ENCODE peak calls at places on chromosomes 5 and 9, in nine cellular contexts. One of them, this sample, is unnamed.

GRCh38 chr5:153147891-153148623 is 342.4 kb upstream of the GRIA1 start:
- DNase-seq in suprapubic skin: no peak
- DNase-seq in heart left ventricle: peak
- DNase-seq in epithelial cell of esophagus: peak
- DNase-seq in tibial artery: no peak
- DNase-seq in Peyer's patch: no peak
- DNase-seq in AG04449: no peak
- DNase-seq in colonic mucosa: no peak
- DNase-seq in epithelial cell of proximal tubule: peak
- DNase-seq in this sample: peak

GRCh38 chr9:137318976-137319375 is 16.9 kb upstream of the NRARP start:
- DNase-seq in suprapubic skin: peak
- DNase-seq in heart left ventricle: peak
- DNase-seq in epithelial cell of esophagus: no peak
- DNase-seq in tibial artery: peak
- DNase-seq in Peyer's patch: no peak
- DNase-seq in AG04449: no peak
- DNase-seq in colonic mucosa: no peak
- DNase-seq in epithelial cell of proximal tubule: no peak
- DNase-seq in this sample: no peak

GRCh38 chr5:169173372-169173771 is 127.6 kb downstream of the SLIT3 start:
- DNase-seq in suprapubic skin: no peak
- DNase-seq in heart left ventricle: no peak
- DNase-seq in epithelial cell of esophagus: no peak
- DNase-seq in tibial artery: no peak
- DNase-seq in Peyer's patch: no peak
- DNase-seq in AG04449: no peak
- DNase-seq in colonic mucosa: no peak
- DNase-seq in epithelial cell of proximal tubule: no peak
- DNase-seq in this sample: no peak

GRCh38 chr5:43396762-43397304 is 15.4 kb downstream of the CCL28 start:
- DNase-seq in suprapubic skin: peak
- DNase-seq in heart left ventricle: peak
- DNase-seq in epithelial cell of esophagus: peak
- DNase-seq in tibial artery: peak
- DNase-seq in Peyer's patch: peak
- DNase-seq in AG04449: no peak
- DNase-seq in colonic mucosa: peak
- DNase-seq in epithelial cell of proximal tubule: no peak
- DNase-seq in this sample: no peak

GRCh38 chr9:113409883-113410206 is 630 bp downstream of the POLE3 start:
- DNase-seq in suprapubic skin: no peak
- DNase-seq in heart left ventricle: no peak
- DNase-seq in epithelial cell of esophagus: no peak
- DNase-seq in tibial artery: no peak
- DNase-seq in Peyer's patch: no peak
- DNase-seq in AG04449: no peak
- DNase-seq in colonic mucosa: no peak
- DNase-seq in epithelial cell of proximal tubule: no peak
- DNase-seq in this sample: no peak

GRCh38 chr5:171310816-171311697 is 2.0 kb downstream of the TLX3 start:
- DNase-seq in suprapubic skin: no peak
- DNase-seq in heart left ventricle: no peak
- DNase-seq in epithelial cell of esophagus: peak
- DNase-seq in tibial artery: peak
- DNase-seq in Peyer's patch: no peak
- DNase-seq in AG04449: no peak
- DNase-seq in colonic mucosa: no peak
- DNase-seq in epithelial cell of proximal tubule: no peak
- DNase-seq in this sample: no peak

GRCh38 chr9:128636024-128636390 is 20.6 kb downstream of the DYNC2I2 start:
- DNase-seq in suprapubic skin: no peak
- DNase-seq in heart left ventricle: peak
- DNase-seq in epithelial cell of esophagus: peak
- DNase-seq in tibial artery: peak
- DNase-seq in Peyer's patch: no peak
- DNase-seq in AG04449: no peak
- DNase-seq in colonic mucosa: peak
- DNase-seq in epithelial cell of proximal tubule: no peak
- DNase-seq in this sample: no peak

GRCh38 chr9:136011703-136012496 is 50.7 kb upstream of the UBAC1 start:
- DNase-seq in suprapubic skin: no peak
- DNase-seq in heart left ventricle: peak
- DNase-seq in epithelial cell of esophagus: no peak
- DNase-seq in tibial artery: peak
- DNase-seq in Peyer's patch: peak
- DNase-seq in AG04449: no peak
- DNase-seq in colonic mucosa: peak
- DNase-seq in epithelial cell of proximal tubule: no peak
- DNase-seq in this sample: peak

GRCh38 chr5:60403343-60404006 is 296.5 kb downstream of the DEPDC1B start:
- DNase-seq in suprapubic skin: no peak
- DNase-seq in heart left ventricle: no peak
- DNase-seq in epithelial cell of esophagus: no peak
- DNase-seq in tibial artery: no peak
- DNase-seq in Peyer's patch: no peak
- DNase-seq in AG04449: no peak
- DNase-seq in colonic mucosa: no peak
- DNase-seq in epithelial cell of proximal tubule: no peak
- DNase-seq in this sample: no peak

GRCh38 chr5:50583621-50584020 is 82.8 kb upstream of the PARP8 start:
- DNase-seq in suprapubic skin: no peak
- DNase-seq in heart left ventricle: no peak
- DNase-seq in epithelial cell of esophagus: no peak
- DNase-seq in tibial artery: no peak
- DNase-seq in Peyer's patch: no peak
- DNase-seq in AG04449: no peak
- DNase-seq in colonic mucosa: no peak
- DNase-seq in epithelial cell of proximal tubule: no peak
- DNase-seq in this sample: no peak
- TF ChIP-seq CTCF in suprapubic skin: no peak
- TF ChIP-seq CTCF in heart left ventricle: no peak
- TF ChIP-seq CTCF in epithelial cell of esophagus: no peak
- TF ChIP-seq CTCF in tibial artery: no peak
- TF ChIP-seq CTCF in Peyer's patch: no peak
- TF ChIP-seq CTCF in AG04449: no peak
- TF ChIP-seq CTCF in colonic mucosa: no peak
- TF ChIP-seq CTCF in epithelial cell of proximal tubule: no peak
- TF ChIP-seq CTCF in this sample: no peak

GRCh38 chr5:64872044-64872443 is 103.3 kb downstream of the CWC27 start:
- DNase-seq in suprapubic skin: no peak
- DNase-seq in heart left ventricle: no peak
- DNase-seq in epithelial cell of esophagus: peak
- DNase-seq in tibial artery: no peak
- DNase-seq in Peyer's patch: no peak
- DNase-seq in AG04449: no peak
- DNase-seq in colonic mucosa: no peak
- DNase-seq in epithelial cell of proximal tubule: no peak
- DNase-seq in this sample: no peak

GRCh38 chr5:64874753-64875152 is 106.0 kb downstream of the CWC27 start:
- DNase-seq in suprapubic skin: no peak
- DNase-seq in heart left ventricle: no peak
- DNase-seq in epithelial cell of esophagus: no peak
- DNase-seq in tibial artery: no peak
- DNase-seq in Peyer's patch: no peak
- DNase-seq in AG04449: no peak
- DNase-seq in colonic mucosa: no peak
- DNase-seq in epithelial cell of proximal tubule: no peak
- DNase-seq in this sample: no peak

GRCh38 chr5:64873441-64873840 is 104.7 kb downstream of the CWC27 start:
- DNase-seq in suprapubic skin: no peak
- DNase-seq in heart left ventricle: no peak
- DNase-seq in epithelial cell of esophagus: no peak
- DNase-seq in tibial artery: no peak
- DNase-seq in Peyer's patch: no peak
- DNase-seq in AG04449: no peak
- DNase-seq in colonic mucosa: no peak
- DNase-seq in epithelial cell of proximal tubule: no peak
- DNase-seq in this sample: no peak

GRCh38 chr5:64876203-64876602 is 107.5 kb downstream of the CWC27 start:
- DNase-seq in suprapubic skin: no peak
- DNase-seq in heart left ventricle: no peak
- DNase-seq in epithelial cell of esophagus: no peak
- DNase-seq in tibial artery: no peak
- DNase-seq in Peyer's patch: no peak
- DNase-seq in AG04449: no peak
- DNase-seq in colonic mucosa: no peak
- DNase-seq in epithelial cell of proximal tubule: no peak
- DNase-seq in this sample: no peak
- H3K4me3 ChIP-seq in suprapubic skin: no peak
- H3K4me3 ChIP-seq in heart left ventricle: no peak
- H3K4me3 ChIP-seq in epithelial cell of esophagus: no peak
- H3K4me3 ChIP-seq in tibial artery: no peak
- H3K4me3 ChIP-seq in Peyer's patch: no peak
- H3K4me3 ChIP-seq in AG04449: no peak
- H3K4me3 ChIP-seq in colonic mucosa: no peak
- H3K4me3 ChIP-seq in epithelial cell of proximal tubule: no peak
- H3K4me3 ChIP-seq in this sample: no peak

DNA sequence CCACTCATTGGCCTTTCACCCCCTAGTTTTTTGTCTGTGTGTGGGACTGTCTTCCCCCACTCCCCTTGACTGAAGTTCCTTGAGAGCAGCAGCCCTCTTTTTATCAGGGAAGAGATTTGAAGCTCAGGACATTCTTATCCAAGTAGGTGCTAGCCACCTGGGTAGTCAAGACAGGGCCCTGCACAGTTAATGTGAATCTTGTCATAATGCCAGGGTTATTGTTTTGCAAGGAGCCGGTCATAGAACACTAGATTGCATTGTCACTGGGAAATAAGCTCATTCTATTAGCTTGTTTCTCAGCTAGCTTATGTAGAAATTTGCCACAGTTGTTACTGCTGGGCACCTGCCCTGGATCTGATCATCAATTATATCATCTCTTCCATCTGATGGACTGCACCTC is 256.1 kb downstream of the DOCK8 start:
- DNase-seq in suprapubic skin: no peak
- DNase-seq in heart left ventricle: no peak
- DNase-seq in epithelial cell of esophagus: peak
- DNase-seq in tibial artery: no peak
- DNase-seq in Peyer's patch: no peak
- DNase-seq in AG04449: no peak
- DNase-seq in colonic mucosa: no peak
- DNase-seq in epithelial cell of proximal tubule: no peak
- DNase-seq in this sample: no peak
- TF ChIP-seq CTCF in suprapubic skin: no peak
- TF ChIP-seq CTCF in heart left ventricle: no peak
- TF ChIP-seq CTCF in epithelial cell of esophagus: no peak
- TF ChIP-seq CTCF in tibial artery: no peak
- TF ChIP-seq CTCF in Peyer's patch: no peak
- TF ChIP-seq CTCF in AG04449: no peak
- TF ChIP-seq CTCF in colonic mucosa: no peak
- TF ChIP-seq CTCF in epithelial cell of proximal tubule: no peak
- TF ChIP-seq CTCF in this sample: no peak

GRCh38 chr9:132881826-132882225 is 3.1 kb downstream of the SPACA9 start:
- DNase-seq in suprapubic skin: no peak
- DNase-seq in heart left ventricle: no peak
- DNase-seq in epithelial cell of esophagus: no peak
- DNase-seq in tibial artery: no peak
- DNase-seq in Peyer's patch: no peak
- DNase-seq in AG04449: no peak
- DNase-seq in colonic mucosa: no peak
- DNase-seq in epithelial cell of proximal tubule: no peak
- DNase-seq in this sample: no peak

GRCh38 chr9:132877818-132878694 is at the start of gene AK8:
- DNase-seq in suprapubic skin: peak
- DNase-seq in heart left ventricle: peak
- DNase-seq in epithelial cell of esophagus: peak
- DNase-seq in tibial artery: peak
- DNase-seq in Peyer's patch: peak
- DNase-seq in AG04449: no peak
- DNase-seq in colonic mucosa: peak
- DNase-seq in epithelial cell of proximal tubule: no peak
- DNase-seq in this sample: no peak

GRCh38 chr9:132878695-132879064 is at the start of gene SPACA9:
- DNase-seq in suprapubic skin: peak
- DNase-seq in heart left ventricle: peak
- DNase-seq in epithelial cell of esophagus: peak
- DNase-seq in tibial artery: peak
- DNase-seq in Peyer's patch: peak
- DNase-seq in AG04449: no peak
- DNase-seq in colonic mucosa: peak
- DNase-seq in epithelial cell of proximal tubule: no peak
- DNase-seq in this sample: no peak

GRCh38 chr9:132880311-132880661 is 1.6 kb downstream of the SPACA9 start:
- DNase-seq in suprapubic skin: no peak
- DNase-seq in heart left ventricle: no peak
- DNase-seq in epithelial cell of esophagus: peak
- DNase-seq in tibial artery: no peak
- DNase-seq in Peyer's patch: no peak
- DNase-seq in AG04449: no peak
- DNase-seq in colonic mucosa: no peak
- DNase-seq in epithelial cell of proximal tubule: no peak
- DNase-seq in this sample: peak

DNA sequence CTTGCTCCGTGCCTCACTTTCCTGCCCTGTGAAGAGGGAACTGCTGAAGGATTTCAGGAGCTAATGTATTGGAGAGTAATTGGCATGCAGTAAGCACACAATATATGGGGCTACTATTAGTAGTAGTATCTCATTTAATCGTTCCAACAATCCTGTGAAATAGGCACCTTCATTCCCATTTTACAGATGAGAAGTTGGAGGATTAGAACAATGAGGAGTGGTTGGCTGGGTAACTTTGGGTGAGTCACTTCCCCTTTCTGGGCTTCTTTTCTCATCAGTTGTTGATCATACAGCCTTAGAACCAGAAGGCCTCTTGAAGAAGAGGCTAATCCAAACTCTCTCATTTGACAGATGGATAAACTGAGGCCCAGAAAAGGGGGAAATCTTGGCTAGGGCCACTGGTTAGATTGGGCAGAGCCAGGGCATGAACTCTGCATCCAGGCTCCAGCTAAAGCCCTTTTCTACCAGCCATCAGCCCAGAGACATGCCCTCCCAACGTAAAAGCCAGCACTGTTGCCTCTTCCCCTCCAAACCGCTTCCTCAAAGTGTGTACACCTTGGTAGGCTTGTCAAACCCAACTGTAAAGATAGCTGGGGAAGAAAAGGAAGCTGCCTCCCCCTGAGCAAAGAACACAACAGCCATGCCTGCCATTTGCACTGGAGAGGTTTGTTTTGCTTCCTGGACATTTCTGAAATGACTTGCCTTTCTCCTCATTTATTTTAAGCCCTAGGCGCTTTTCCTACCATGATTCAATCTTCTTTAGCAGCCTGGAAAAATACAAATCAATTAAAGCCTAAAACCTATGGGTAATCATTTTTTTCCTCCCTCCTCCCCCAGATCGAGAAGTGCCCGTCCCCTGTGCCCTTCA is 979 bp downstream of the SPACA9 start:
- DNase-seq in suprapubic skin: no peak
- DNase-seq in heart left ventricle: no peak
- DNase-seq in epithelial cell of esophagus: no peak
- DNase-seq in tibial artery: no peak
- DNase-seq in Peyer's patch: no peak
- DNase-seq in AG04449: no peak
- DNase-seq in colonic mucosa: no peak
- DNase-seq in epithelial cell of proximal tubule: no peak
- DNase-seq in this sample: no peak
- H3K4me3 ChIP-seq in suprapubic skin: peak
- H3K4me3 ChIP-seq in heart left ventricle: peak
- H3K4me3 ChIP-seq in epithelial cell of esophagus: peak
- H3K4me3 ChIP-seq in tibial artery: peak
- H3K4me3 ChIP-seq in Peyer's patch: no peak
- H3K4me3 ChIP-seq in AG04449: peak
- H3K4me3 ChIP-seq in colonic mucosa: no peak
- H3K4me3 ChIP-seq in epithelial cell of proximal tubule: peak
- H3K4me3 ChIP-seq in this sample: no peak

GRCh38 chr5:139847790-139848507 is 52.3 kb downstream of the PSD2 start:
- DNase-seq in suprapubic skin: peak
- DNase-seq in heart left ventricle: peak
- DNase-seq in epithelial cell of esophagus: peak
- DNase-seq in tibial artery: peak
- DNase-seq in Peyer's patch: peak
- DNase-seq in AG04449: no peak
- DNase-seq in colonic mucosa: peak
- DNase-seq in epithelial cell of proximal tubule: no peak
- DNase-seq in this sample: no peak
- TF ChIP-seq CTCF in suprapubic skin: no peak
- TF ChIP-seq CTCF in heart left ventricle: no peak
- TF ChIP-seq CTCF in epithelial cell of esophagus: no peak
- TF ChIP-seq CTCF in tibial artery: peak
- TF ChIP-seq CTCF in Peyer's patch: no peak
- TF ChIP-seq CTCF in AG04449: no peak
- TF ChIP-seq CTCF in colonic mucosa: no peak
- TF ChIP-seq CTCF in epithelial cell of proximal tubule: no peak
- TF ChIP-seq CTCF in this sample: no peak